ENCODE peak calls at places on chromosomes 2 and 18, in eight cellular contexts. A, S, F, T, M, B, O and Z are unnamed samples. For H3K4me1, the result is how much of the 10 kb centered on the place peaks cover.

GRCh38 chr2:116141891-116142474 is 1672.5 kb upstream of the DDX18 start:
- DNase-seq in A (no peak), S (no peak), F (no peak), T (no peak), M (no peak), B (no peak), O (no peak), Z (no peak)

GRCh38 chr2:101153077-101153707 is 2.0 kb upstream of the TBC1D8 start:
- DNase-seq in A (no peak), S (no peak), F (no peak), T (no peak), M (no peak), B (no peak), O (no peak), Z (no peak)

GRCh38 chr18:59514193-59514592 is 155.1 kb upstream of the LMAN1 start:
- DNase-seq in A (peak), S (no peak), F (no peak), T (peak), M (peak), B (no peak), O (peak), Z (peak)

GRCh38 chr2:149017116-149017985 is 21.1 kb upstream of the LYPD6B start:
- DNase-seq in A (peak), S (peak), F (peak), T (peak), M (peak), B (peak), O (peak), Z (peak)

GRCh38 chr2:42979870-42980763 is 187.7 kb upstream of the HAAO start:
- DNase-seq in A (no peak), S (no peak), F (no peak), T (peak), M (no peak), B (no peak), O (no peak), Z (peak)

GRCh38 chr2:48343571-48344440 is 186.1 kb upstream of the STON1 start:
- DNase-seq in A (peak), S (no peak), F (no peak), T (no peak), M (peak), B (no peak), O (no peak), Z (no peak)

GRCh38 chr2:237964578-237965404 is 2.0 kb upstream of the UBE2F start:
- DNase-seq in A (no peak), S (no peak), F (peak), T (peak), M (peak), B (no peak), O (no peak), Z (peak)

GRCh38 chr2:239187464-239188253 is 213.2 kb downstream of the HDAC4 start:
- DNase-seq in A (no peak), S (peak), F (no peak), T (no peak), M (no peak), B (no peak), O (no peak), Z (peak)

GRCh38 chr2:109032229-109032800 is 43.3 kb upstream of the EDAR start:
- DNase-seq in A (no peak), S (no peak), F (no peak), T (peak), M (no peak), B (no peak), O (no peak), Z (no peak)

GRCh38 chr2:157264099-157264498 is 6.6 kb downstream of the GALNT5 start:
- DNase-seq in A (no peak), S (no peak), F (no peak), T (no peak), M (peak), B (no peak), O (no peak), Z (no peak)

GRCh38 chr2:75522543-75523312 is 38.0 kb downstream of the EVA1A start:
- DNase-seq in A (peak), S (no peak), F (no peak), T (no peak), M (no peak), B (no peak), O (no peak), Z (no peak)

GRCh38 chr2:109609352-109610024 is 4.3 kb downstream of the SEPTIN10 start:
- DNase-seq in A (no peak), S (no peak), F (no peak), T (no peak), M (peak), B (peak), O (no peak), Z (no peak)

GRCh38 chr18:48663931-48664847 is 125.4 kb downstream of the CTIF start:
- DNase-seq in A (peak), S (peak), F (peak), T (peak), M (peak), B (no peak), O (peak), Z (peak)

GRCh38 chr2:238117199-238118154 is 17.3 kb downstream of the ESPNL start:
- DNase-seq in A (no peak), S (no peak), F (no peak), T (no peak), M (peak), B (no peak), O (no peak), Z (no peak)

GRCh38 chr2:233996436-233996835 is 54.1 kb upstream of the SPP2 start:
- DNase-seq in A (no peak), S (no peak), F (no peak), T (no peak), M (peak), B (no peak), O (no peak), Z (no peak)

GRCh38 chr2:222884114-222884764 is 23.4 kb downstream of the ACSL3 start:
- DNase-seq in A (no peak), S (no peak), F (no peak), T (no peak), M (no peak), B (no peak), O (no peak), Z (no peak)

GRCh38 chr2:16394072-16394985 is 271.3 kb downstream of the CYRIA start:
- DNase-seq in A (peak), S (no peak), F (no peak), T (no peak), M (no peak), B (no peak), O (no peak), Z (no peak)

GRCh38 chr2:62412347-62412742 is 93.7 kb downstream of the TMEM17 start:
- DNase-seq in A (no peak), S (no peak), F (peak), T (no peak), M (peak), B (no peak), O (no peak), Z (no peak)

GRCh38 chr2:101305492-101306123 is 2.9 kb downstream of the RNF149 start:
- DNase-seq in A (no peak), S (no peak), F (no peak), T (no peak), M (peak), B (no peak), O (no peak), Z (no peak)

GRCh38 chr2:55168221-55169154 is 63.6 kb downstream of the CLHC1 start:
- DNase-seq in A (peak), S (peak), F (no peak), T (peak), M (peak), B (peak), O (peak), Z (peak)

GRCh38 chr2:224099846-224100643 is 61.0 kb upstream of the SERPINE2 start:
- DNase-seq in A (no peak), S (no peak), F (no peak), T (no peak), M (no peak), B (no peak), O (no peak), Z (no peak)

GRCh38 chr2:123695449-123695848 is 329.6 kb upstream of the CNTNAP5 start:
- DNase-seq in A (no peak), S (no peak), F (no peak), T (no peak), M (no peak), B (no peak), O (no peak), Z (no peak)

DNA sequence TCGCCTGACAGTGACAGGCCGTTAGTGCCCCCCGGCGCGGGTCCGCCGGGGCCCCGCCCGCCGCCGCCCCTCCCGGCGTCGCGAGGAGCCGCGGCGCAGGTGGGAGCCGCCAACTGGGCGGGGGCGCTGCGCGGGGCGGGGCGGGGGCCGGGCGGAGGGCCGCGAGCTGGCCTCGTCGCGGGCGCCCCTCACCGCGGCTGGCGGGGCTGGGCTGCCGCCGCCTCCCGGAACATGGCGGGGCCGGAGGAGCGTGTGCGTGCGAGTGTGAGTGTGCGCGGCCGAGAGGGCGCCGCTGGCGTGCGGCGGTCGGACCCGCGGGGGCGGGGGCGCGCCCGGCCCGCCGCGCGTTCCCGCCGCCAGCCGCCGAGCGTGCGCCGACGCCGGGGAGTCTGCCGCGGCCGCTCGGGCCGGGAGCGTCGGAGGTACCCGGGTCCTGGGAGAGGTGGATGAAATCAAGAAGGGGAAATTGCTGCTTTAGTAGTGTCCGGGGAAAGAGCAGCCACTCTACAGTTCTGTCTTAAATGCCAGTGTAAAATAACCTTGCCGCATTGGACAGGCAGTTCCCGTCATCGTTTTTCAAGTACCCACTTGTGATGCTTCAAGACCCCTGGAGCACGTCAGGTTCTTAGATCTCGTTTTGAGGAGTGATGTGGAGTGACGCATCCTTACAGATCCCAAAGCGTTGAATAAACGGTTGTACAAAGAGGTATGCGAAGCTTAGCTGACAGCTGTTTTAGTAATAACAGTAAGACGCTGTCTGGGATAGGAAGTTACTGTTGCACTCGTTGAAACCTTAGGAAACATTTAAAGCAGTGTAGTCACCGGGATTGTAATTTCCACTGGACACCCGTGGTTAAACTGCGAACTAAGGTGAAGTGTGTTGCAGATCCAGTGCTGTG is 836 bp downstream of the ANKRD12 start:
- DNase-seq in A (peak), S (peak), F (peak), T (peak), M (peak), B (peak), O (peak), Z (peak)
- TF ChIP-seq POLR2A in A (peak), S (no peak), F (no peak), T (peak), M (peak), B (no peak), O (peak), Z (peak)

GRCh38 chr2:106181064-106181463 is 13.0 kb downstream of the UXS1 start:
- DNase-seq in A (no peak), S (no peak), F (no peak), T (no peak), M (no peak), B (no peak), O (no peak), Z (no peak)
- H3K4me1 ChIP-seq in A (under half), S (under half), F (under half), T (under half), M (under half), B (under half), O (under half), Z (under half)

GRCh38 chr2:171522057-171522803 is at the start of gene CYBRD1:
- DNase-seq in A (no peak), S (peak), F (peak), T (peak), M (peak), B (no peak), O (peak), Z (peak)
- TF ChIP-seq POLR2A in A (no peak), S (peak), F (peak), T (peak), M (peak), B (no peak), O (peak), Z (peak)

GRCh38 chr2:37100054-37100453 is 15.7 kb downstream of the GPATCH11 start:
- DNase-seq in A (no peak), S (no peak), F (no peak), T (no peak), M (no peak), B (no peak), O (no peak), Z (no peak)
- H3K4me1 ChIP-seq in A (under half), S (under half), F (under half), T (under half), M (under half), B (under half), O (under half), Z (under half)

DNA sequence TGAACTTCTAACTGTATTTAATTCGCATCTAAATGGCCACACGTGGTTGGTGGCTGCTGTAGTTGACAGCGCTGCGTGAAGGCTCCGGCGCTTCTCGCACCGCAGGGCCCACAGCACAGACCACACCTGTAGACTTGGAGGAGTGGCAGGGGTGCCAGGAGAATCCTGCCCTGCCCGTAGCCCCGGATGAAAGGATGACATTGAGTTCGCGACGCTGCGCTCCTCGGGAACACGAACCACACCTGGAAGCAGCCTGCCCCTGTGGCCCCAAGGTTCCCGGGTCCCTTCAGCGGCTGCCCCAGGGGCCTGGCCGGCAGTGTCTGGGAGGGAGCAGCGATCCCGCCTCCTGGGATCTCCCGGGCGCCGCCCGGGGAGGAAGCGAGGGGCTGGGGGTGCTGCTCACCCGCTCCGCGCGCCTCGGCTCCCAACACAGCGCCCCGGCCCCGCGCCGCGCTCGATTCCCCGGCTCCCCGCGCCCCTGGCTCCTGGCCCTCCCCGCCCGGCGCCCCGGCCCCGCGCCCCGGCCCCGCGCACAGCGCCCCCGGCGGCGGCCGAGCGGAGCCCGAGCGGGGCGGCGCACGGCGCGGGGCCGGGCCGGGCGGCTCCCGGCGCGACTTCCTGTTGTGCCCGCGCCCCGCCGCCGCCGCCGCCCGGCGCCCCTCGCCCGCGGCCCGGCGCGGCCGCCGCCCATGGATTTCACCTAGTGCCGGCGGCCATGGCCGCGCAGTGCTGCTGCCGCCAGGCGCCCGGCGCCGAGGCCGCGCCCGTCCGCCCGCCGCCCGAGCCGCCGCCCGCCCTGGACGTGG is at the start of gene RNPEPL1:
- DNase-seq in A (no peak), S (peak), F (peak), T (peak), M (no peak), B (no peak), O (no peak), Z (peak)
- TF ChIP-seq POLR2A in A (no peak), S (no peak), F (peak), T (no peak), M (no peak), B (no peak), O (peak), Z (peak)

GRCh38 chr2:8418721-8419120 is 263.1 kb upstream of the ID2 start:
- DNase-seq in A (no peak), S (no peak), F (no peak), T (no peak), M (peak), B (no peak), O (no peak), Z (no peak)
- H3K4me1 ChIP-seq in A (under half), S (under half), F (under half), T (under half), M (under half), B (under half), O (under half), Z (under half)

GRCh38 chr18:63155910-63156773 is 163.4 kb downstream of the BCL2 start:
- DNase-seq in A (no peak), S (no peak), F (no peak), T (no peak), M (no peak), B (no peak), O (no peak), Z (no peak)
- TF ChIP-seq POLR2A in A (no peak), S (no peak), F (no peak), T (no peak), M (no peak), B (no peak), O (no peak), Z (no peak)

GRCh38 chr2:65409045-65409444 is 23.4 kb downstream of the SPRED2 start:
- DNase-seq in A (no peak), S (no peak), F (no peak), T (no peak), M (no peak), B (no peak), O (no peak), Z (no peak)
- H3K4me1 ChIP-seq in A (half or more), S (under half), F (under half), T (under half), M (under half), B (half or more), O (under half), Z (half or more)